ENCODE peak calls at places on chromosomes 3 and 15, in six cellular contexts. I, O, C, F, P and Q are unnamed samples.
A peak's percentile ranks its signal among the peaks of the same experiment; 100 is the strongest.

GRCh38 chr3:50287262-50287661 is 5.0 kb downstream of the IFRD2 start:
- DNase-seq in I (no peak), O (no peak), C (no peak), F (no peak), P (no peak), Q (no peak)

GRCh38 chr15:79919090-79919748 is 22.4 kb upstream of the MTHFS start:
- DNase-seq in I (no peak), O (no peak), C (no peak), F (no peak), P (no peak), Q (no peak)

GRCh38 chr15:60328852-60329443 is 68.8 kb downstream of the ANXA2 start:
- DNase-seq in I (no peak), O (peak; percentile 77), C (no peak), F (no peak), P (peak; percentile 49), Q (peak; percentile 41)

GRCh38 chr3:9260305-9260704 is 10.9 kb upstream of the SRGAP3 start:
- DNase-seq in I (no peak), O (no peak), C (no peak), F (no peak), P (no peak), Q (no peak)

GRCh38 chr15:71755571-71755970 is 54.8 kb upstream of the NR2E3 start:
- DNase-seq in I (no peak), O (no peak), C (no peak), F (no peak), P (no peak), Q (no peak)

GRCh38 chr3:45507820-45508317 is 86.7 kb upstream of the LIMD1 start:
- DNase-seq in I (no peak), O (peak; percentile 58), C (no peak), F (no peak), P (peak; percentile 66), Q (no peak)

GRCh38 chr3:108513961-108514360 is 3.6 kb upstream of the MYH15 start:
- DNase-seq in I (no peak), O (peak; percentile 37), C (no peak), F (no peak), P (peak; percentile 24), Q (peak; percentile 18)

GRCh38 chr15:45891766-45892165 is 256.9 kb downstream of the SQOR start:
- DNase-seq in I (no peak), O (peak; percentile 48), C (no peak), F (no peak), P (peak; percentile 66), Q (peak; percentile 69)

GRCh38 chr3:73848173-73848751 is 223.5 kb upstream of the PDZRN3 start:
- DNase-seq in I (no peak), O (peak; percentile 55), C (no peak), F (no peak), P (peak; percentile 53), Q (peak; percentile 50)